ENCODE peak calls at places on chromosome 19, in five cellular contexts. W is glutamatergic neuron, N is mesothelial cell of epicardium, E is GM10248, G is EL. K is an unnamed sample.

GRCh38 chr19:14563989-14564650 is 7.7 kb downstream of the NDUFB7 start:
- DNase-seq in W (peak), N (no peak), E (peak), G (peak), K (peak)

GRCh38 chr19:45592366-45592765 is 7.8 kb upstream of the OPA3 start:
- DNase-seq in W (no peak), N (no peak), E (no peak), G (no peak), K (no peak)

GRCh38 chr19:55113570-55114039 is 3.8 kb downstream of the PPP1R12C start:
- DNase-seq in W (peak), N (peak), E (no peak), G (peak), K (peak)

GRCh38 chr19:3983936-3984583 is 1.2 kb downstream of the EEF2 start:
- DNase-seq in W (no peak), N (no peak), E (no peak), G (no peak), K (peak)

GRCh38 chr19:54453921-54454780 is 5.2 kb downstream of the LENG8 start:
- DNase-seq in W (no peak), N (no peak), E (no peak), G (no peak), K (no peak)

GRCh38 chr19:17292301-17293074 is 10.7 kb downstream of the ABHD8 start:
- DNase-seq in W (peak), N (peak), E (peak), G (peak), K (peak)

GRCh38 chr19:38893341-38893771 is 6.1 kb downstream of the SIRT2 start:
- DNase-seq in W (no peak), N (no peak), E (no peak), G (no peak), K (no peak)

GRCh38 chr19:53019684-53020083 is 6.0 kb downstream of the ERVV-1 start:
- DNase-seq in W (no peak), N (no peak), E (no peak), G (no peak), K (no peak)

GRCh38 chr19:46080561-46080960 is 39.8 kb upstream of the IGFL4 start:
- DNase-seq in W (no peak), N (no peak), E (no peak), G (peak), K (no peak)

GRCh38 chr19:12868540-12869112 is 12.6 kb downstream of the DNASE2 start:
- DNase-seq in W (no peak), N (no peak), E (no peak), G (no peak), K (peak)

GRCh38 chr19:33826521-33826920 is 29.9 kb downstream of the KCTD15 start:
- DNase-seq in W (no peak), N (no peak), E (no peak), G (no peak), K (no peak)

GRCh38 chr19:995051-995827 is 5.0 kb upstream of the GRIN3B start:
- DNase-seq in W (peak), N (no peak), E (no peak), G (no peak), K (no peak)

GRCh38 chr19:3443840-3444694 is 36.3 kb downstream of the SMIM24 start:
- DNase-seq in W (peak), N (no peak), E (no peak), G (no peak), K (no peak)

GRCh38 chr19:56834564-56835375 is 5.8 kb downstream of the PEG3 start:
- DNase-seq in W (no peak), N (no peak), E (no peak), G (no peak), K (no peak)

GRCh38 chr19:2199215-2199614 is 35.5 kb downstream of the DOT1L start:
- DNase-seq in W (peak), N (no peak), E (no peak), G (no peak), K (peak)

GRCh38 chr19:35063940-35064818 is 22.7 kb downstream of the HPN start:
- DNase-seq in W (no peak), N (no peak), E (no peak), G (peak), K (no peak)

GRCh38 chr19:10560154-10560553 is 5.7 kb downstream of the KRI1 start:
- DNase-seq in W (no peak), N (no peak), E (no peak), G (no peak), K (no peak)

GRCh38 chr19:6227156-6227940 is 52.4 kb downstream of the MLLT1 start:
- DNase-seq in W (no peak), N (peak), E (no peak), G (no peak), K (no peak)

GRCh38 chr19:40274585-40275544 is 10.3 kb downstream of the AKT2 start:
- DNase-seq in W (peak), N (no peak), E (peak), G (no peak), K (peak)

GRCh38 chr19:48644839-48645651 is 942 bp downstream of the CA11 start:
- DNase-seq in W (peak), N (no peak), E (peak), G (peak), K (peak)

GRCh38 chr19:5772416-5772815 is 12.1 kb downstream of the PRR22 start:
- DNase-seq in W (no peak), N (no peak), E (no peak), G (no peak), K (no peak)

GRCh38 chr19:35347171-35347929 is at the start of gene FFAR1:
- DNase-seq in W (no peak), N (no peak), E (peak), G (no peak), K (peak)

GRCh38 chr19:5579286-5579685 is 11.5 kb upstream of the TINCR start:
- DNase-seq in W (no peak), N (no peak), E (no peak), G (no peak), K (no peak)

GRCh38 chr19:55602104-55603001 is 2.3 kb downstream of the ZNF524 start:
- DNase-seq in W (no peak), N (no peak), E (no peak), G (no peak), K (no peak)

GRCh38 chr19:7869910-7870511 is 4.2 kb downstream of the PRR36 start:
- DNase-seq in W (peak), N (no peak), E (no peak), G (peak), K (peak)

GRCh38 chr19:10719466-10719961 is 1.6 kb downstream of the DNM2 start:
- DNase-seq in W (no peak), N (no peak), E (no peak), G (no peak), K (no peak)

GRCh38 chr19:56089344-56089743 is 31.8 kb downstream of the ZNF787 start:
- DNase-seq in W (no peak), N (no peak), E (no peak), G (no peak), K (no peak)

GRCh38 chr19:49553451-49554271 is 25.9 kb downstream of the RCN3 start:
- DNase-seq in W (no peak), N (no peak), E (no peak), G (peak), K (no peak)

GRCh38 chr19:741506-742131 is 9.3 kb upstream of the MISP start:
- DNase-seq in W (no peak), N (no peak), E (no peak), G (peak), K (peak)

GRCh38 chr19:47540748-47541147 is 25.9 kb upstream of the NAPA start:
- DNase-seq in W (no peak), N (no peak), E (no peak), G (peak), K (no peak)

GRCh38 chr19:45172611-45173208 is 5.3 kb downstream of the TRAPPC6A start:
- DNase-seq in W (no peak), N (no peak), E (no peak), G (no peak), K (no peak)

GRCh38 chr19:10968527-10969081 is 7.8 kb downstream of the SMARCA4 start:
- DNase-seq in W (no peak), N (no peak), E (no peak), G (no peak), K (peak)

GRCh38 chr19:41575998-41576397 is at the start of gene CEACAM21:
- DNase-seq in W (no peak), N (no peak), E (peak), G (no peak), K (peak)

GRCh38 chr19:41449079-41449864 is 6.3 kb downstream of the ERICH4 start:
- DNase-seq in W (peak), N (no peak), E (peak), G (peak), K (peak)

GRCh38 chr19:39971380-39971841 is 446 bp downstream of the PSMC4 start:
- DNase-seq in W (no peak), N (peak), E (no peak), G (no peak), K (no peak)

GRCh38 chr19:7883796-7884570 is 4.3 kb upstream of the LRRC8E start:
- DNase-seq in W (no peak), N (no peak), E (no peak), G (peak), K (no peak)

GRCh38 chr19:7871530-7872305 is 2.5 kb downstream of the PRR36 start:
- DNase-seq in W (peak), N (peak), E (peak), G (peak), K (peak)

GRCh38 chr19:3098515-3099346 is 4.6 kb downstream of the GNA11 start:
- DNase-seq in W (no peak), N (no peak), E (no peak), G (no peak), K (no peak)